ENCODE peak calls at places on chromosomes 7 and 10, in five cellular contexts. B is upper lobe of right lung, I is PC-9, H is lung, Z is heart right ventricle. F is an unnamed sample. For H3K4me1, the result is how much of the 10 kb centered on the place peaks cover.

GRCh38 chr10:16440396-16441105 is 3.7 kb downstream of the PTER start:
- DNase-seq in B (no peak), I (peak), H (peak), Z (no peak), F (no peak)

GRCh38 chr10:44960482-44961230 is 1.1 kb downstream of the RASSF4 start:
- DNase-seq in B (no peak), I (no peak), H (no peak), Z (peak), F (no peak)

GRCh38 chr10:124688889-124689670 is 55.1 kb downstream of the FAM53B start:
- DNase-seq in B (no peak), I (no peak), H (no peak), Z (no peak), F (no peak)

GRCh38 chr7:15334524-15335269 is 227.1 kb downstream of the AGMO start:
- DNase-seq in B (no peak), I (no peak), H (no peak), Z (no peak), F (no peak)

GRCh38 chr10:131141645-131142445 is 169.7 kb downstream of the TCERG1L start:
- DNase-seq in B (peak), I (no peak), H (no peak), Z (no peak), F (no peak)

GRCh38 chr7:44104880-44105771 is 981 bp downstream of the AEBP1 start:
- DNase-seq in B (no peak), I (no peak), H (no peak), Z (no peak), F (no peak)

GRCh38 chr7:66265566-66265965 is 60.4 kb downstream of the TPST1 start:
- DNase-seq in B (no peak), I (no peak), H (no peak), Z (no peak), F (no peak)

GRCh38 chr10:80684217-80684616 is 146.5 kb downstream of the SH2D4B start:
- DNase-seq in B (no peak), I (no peak), H (no peak), Z (no peak), F (no peak)

GRCh38 chr7:155216475-155217272 is 81.0 kb upstream of the INSIG1 start:
- DNase-seq in B (no peak), I (no peak), H (no peak), Z (no peak), F (no peak)

GRCh38 chr10:101047961-101048892 is 13.6 kb upstream of the KAZALD1 start:
- DNase-seq in B (no peak), I (no peak), H (no peak), Z (no peak), F (no peak)

GRCh38 chr10:102068216-102068615 is 3.1 kb downstream of the HPS6 start:
- DNase-seq in B (no peak), I (no peak), H (no peak), Z (peak), F (no peak)

GRCh38 chr10:64071218-64071617 is 550.0 kb downstream of the REEP3 start:
- DNase-seq in B (no peak), I (no peak), H (no peak), Z (no peak), F (no peak)

GRCh38 chr7:157771-158251 is 34.6 kb upstream of the FAM20C start:
- DNase-seq in B (peak), I (no peak), H (no peak), Z (no peak), F (no peak)

GRCh38 chr7:80410081-80410480 is 101.8 kb downstream of the GNAT3 start:
- DNase-seq in B (no peak), I (no peak), H (no peak), Z (no peak), F (no peak)

GRCh38 chr10:71338728-71339495 is 19.9 kb downstream of the SLC29A3 start:
- DNase-seq in B (no peak), I (peak), H (no peak), Z (no peak), F (peak)

GRCh38 chr7:20157456-20157855 is 59.7 kb downstream of the MACC1 start:
- DNase-seq in B (no peak), I (no peak), H (no peak), Z (no peak), F (no peak)

GRCh38 chr10:21888959-21889358 is 114.6 kb downstream of the DNAJC1 start:
- DNase-seq in B (no peak), I (no peak), H (no peak), Z (no peak), F (no peak)

GRCh38 chr10:1232164-1232911 is 176.2 kb downstream of the WDR37 start:
- DNase-seq in B (no peak), I (no peak), H (peak), Z (no peak), F (no peak)

GRCh38 chr10:4532976-4533375 is 293.0 kb upstream of the AKR1E2 start:
- DNase-seq in B (no peak), I (no peak), H (no peak), Z (no peak), F (no peak)

GRCh38 chr7:42736931-42737330 is 174.9 kb downstream of the C7orf25 start:
- DNase-seq in B (no peak), I (no peak), H (no peak), Z (no peak), F (peak)

GRCh38 chr7:43583424-43584199 is 704 bp downstream of the STK17A start:
- DNase-seq in B (peak), I (peak), H (peak), Z (peak), F (peak)

GRCh38 chr7:24975647-24976260 is 4.2 kb downstream of the OSBPL3 start:
- DNase-seq in B (no peak), I (no peak), H (no peak), Z (no peak), F (no peak)

GRCh38 chr7:91880016-91880412 is 488 bp downstream of the MTERF1 start:
- DNase-seq in B (no peak), I (no peak), H (no peak), Z (no peak), F (no peak)
- H3K4me3 ChIP-seq in B (peak), I (peak), H (peak), Z (peak), F (peak)

GRCh38 chr7:23469150-23469960 is 936 bp downstream of the IGF2BP3 start:
- DNase-seq in B (no peak), I (peak), H (no peak), Z (no peak), F (peak)

GRCh38 chr7:23467731-23468720 is 2.3 kb downstream of the IGF2BP3 start:
- DNase-seq in B (no peak), I (peak), H (no peak), Z (no peak), F (peak)

GRCh38 chr7:23469961-23470250 is 385 bp downstream of the IGF2BP3 start:
- DNase-seq in B (no peak), I (peak), H (no peak), Z (no peak), F (no peak)

GRCh38 chr7:23467281-23467680 is 3.0 kb downstream of the IGF2BP3 start:
- DNase-seq in B (no peak), I (no peak), H (no peak), Z (no peak), F (no peak)

GRCh38 chr7:23468721-23469149 is 1.6 kb downstream of the IGF2BP3 start:
- DNase-seq in B (no peak), I (peak), H (no peak), Z (no peak), F (no peak)
- H3K4me1 ChIP-seq in B (under half), I (under half), H (under half), Z (under half), F (under half)

DNA sequence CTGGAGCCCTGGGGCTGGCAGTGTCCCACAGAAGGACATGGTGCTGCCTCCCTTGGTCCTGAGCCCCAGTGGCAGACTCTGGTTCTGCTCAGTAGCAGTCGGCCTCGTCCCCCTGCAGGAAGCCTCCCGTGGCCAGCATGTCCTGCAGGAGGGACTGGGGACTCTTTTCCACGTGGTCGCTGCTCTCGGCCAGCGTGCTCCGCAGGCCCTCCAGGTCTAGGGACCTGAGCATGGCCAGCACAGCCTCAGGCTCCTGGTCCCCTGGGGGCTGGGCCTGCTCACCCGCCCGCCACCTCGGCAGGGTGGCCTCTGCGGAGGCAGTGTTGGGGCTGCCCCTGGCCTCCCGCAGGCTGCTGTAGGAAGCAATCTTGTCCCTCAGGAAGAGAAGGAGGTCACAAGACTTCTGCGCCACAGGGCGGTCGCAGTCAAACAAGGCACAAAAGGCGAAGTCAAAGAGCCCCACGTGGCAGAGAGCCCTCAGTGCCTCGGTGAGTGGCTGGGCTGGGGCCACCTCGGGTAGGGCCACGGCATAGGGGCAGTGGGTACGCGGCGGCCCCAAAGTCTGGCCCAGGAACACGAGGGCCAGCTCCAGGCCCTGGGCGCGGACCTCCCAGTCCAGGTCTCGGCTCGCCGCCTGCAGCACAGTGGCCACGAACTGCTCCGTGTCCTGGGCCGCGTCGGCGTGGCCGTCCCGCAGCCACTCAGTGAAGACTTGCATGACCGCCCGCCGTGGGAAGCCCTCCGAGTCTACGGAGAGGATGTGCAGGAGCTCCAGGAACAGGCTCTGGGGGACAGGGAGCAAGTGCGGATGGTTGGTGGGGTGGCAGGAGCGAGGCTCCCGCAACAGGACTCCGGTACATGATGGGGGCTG is 17.1 kb downstream of the BRAT1 start:
- DNase-seq in B (peak), I (no peak), H (no peak), Z (no peak), F (peak)
- TF ChIP-seq CTCF in B (no peak), I (no peak), H (no peak), Z (no peak), F (peak)

GRCh38 chr7:150311711-150312110 is 11.4 kb upstream of the LRRC61 start:
- DNase-seq in B (no peak), I (no peak), H (no peak), Z (no peak), F (no peak)
- H3K4me3 ChIP-seq in B (no peak), I (no peak), H (no peak), Z (no peak), F (no peak)

DNA sequence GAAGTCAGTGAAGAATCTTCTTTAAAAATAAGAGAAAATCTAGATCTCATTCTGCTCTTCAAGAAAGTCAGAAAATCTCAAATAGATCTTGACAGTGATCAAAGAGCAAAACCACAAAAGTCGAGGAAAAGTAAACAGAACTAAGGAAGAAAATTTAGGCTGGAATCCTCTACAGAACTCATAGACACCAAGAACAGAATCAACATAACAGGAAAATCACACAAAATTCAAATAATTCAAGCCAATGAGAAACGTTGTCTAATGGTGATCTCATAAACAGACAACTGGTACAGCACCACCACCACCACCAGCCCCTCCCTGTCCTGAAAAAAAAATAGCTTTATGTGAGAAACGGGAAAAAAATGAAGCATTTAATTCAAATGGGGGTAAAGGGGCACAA is 6.9 kb downstream of the ITGB1 start:
- DNase-seq in B (no peak), I (no peak), H (no peak), Z (no peak), F (no peak)
- H3K4me1 ChIP-seq in B (half or more), I (half or more), H (under half), Z (half or more), F (half or more)

GRCh38 chr7:55131421-55131929 is 112.7 kb downstream of the EGFR start:
- DNase-seq in B (no peak), I (no peak), H (peak), Z (no peak), F (no peak)

GRCh38 chr7:55128693-55129394 is 110.0 kb downstream of the EGFR start:
- DNase-seq in B (no peak), I (no peak), H (no peak), Z (peak), F (no peak)

GRCh38 chr7:55130554-55131198 is 111.9 kb downstream of the EGFR start:
- DNase-seq in B (peak), I (peak), H (no peak), Z (peak), F (no peak)

GRCh38 chr7:55129409-55130078 is 110.7 kb downstream of the EGFR start:
- DNase-seq in B (no peak), I (no peak), H (no peak), Z (no peak), F (no peak)

DNA sequence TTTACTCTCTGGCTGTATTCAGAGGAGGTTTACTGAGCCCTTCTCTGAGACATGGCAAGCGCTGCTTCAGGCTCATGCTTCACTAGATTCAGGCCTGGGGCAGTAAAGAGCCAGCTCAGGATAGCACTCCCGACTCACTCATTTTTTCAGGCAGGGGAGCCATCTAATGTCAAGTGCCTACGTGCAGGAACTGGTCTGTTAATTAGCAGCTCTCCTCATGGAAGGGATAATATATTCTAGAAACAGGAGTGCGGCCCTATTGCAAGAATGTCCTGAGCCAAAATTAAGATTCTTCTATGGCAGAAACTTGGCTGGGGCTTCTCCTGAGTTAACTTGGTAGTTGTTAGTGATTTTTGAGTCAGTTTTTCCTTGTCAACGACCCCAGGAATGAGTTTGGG is 111.3 kb downstream of the EGFR start:
- DNase-seq in B (no peak), I (no peak), H (no peak), Z (no peak), F (no peak)
- TF ChIP-seq CTCF in B (no peak), I (no peak), H (no peak), Z (no peak), F (no peak)

DNA sequence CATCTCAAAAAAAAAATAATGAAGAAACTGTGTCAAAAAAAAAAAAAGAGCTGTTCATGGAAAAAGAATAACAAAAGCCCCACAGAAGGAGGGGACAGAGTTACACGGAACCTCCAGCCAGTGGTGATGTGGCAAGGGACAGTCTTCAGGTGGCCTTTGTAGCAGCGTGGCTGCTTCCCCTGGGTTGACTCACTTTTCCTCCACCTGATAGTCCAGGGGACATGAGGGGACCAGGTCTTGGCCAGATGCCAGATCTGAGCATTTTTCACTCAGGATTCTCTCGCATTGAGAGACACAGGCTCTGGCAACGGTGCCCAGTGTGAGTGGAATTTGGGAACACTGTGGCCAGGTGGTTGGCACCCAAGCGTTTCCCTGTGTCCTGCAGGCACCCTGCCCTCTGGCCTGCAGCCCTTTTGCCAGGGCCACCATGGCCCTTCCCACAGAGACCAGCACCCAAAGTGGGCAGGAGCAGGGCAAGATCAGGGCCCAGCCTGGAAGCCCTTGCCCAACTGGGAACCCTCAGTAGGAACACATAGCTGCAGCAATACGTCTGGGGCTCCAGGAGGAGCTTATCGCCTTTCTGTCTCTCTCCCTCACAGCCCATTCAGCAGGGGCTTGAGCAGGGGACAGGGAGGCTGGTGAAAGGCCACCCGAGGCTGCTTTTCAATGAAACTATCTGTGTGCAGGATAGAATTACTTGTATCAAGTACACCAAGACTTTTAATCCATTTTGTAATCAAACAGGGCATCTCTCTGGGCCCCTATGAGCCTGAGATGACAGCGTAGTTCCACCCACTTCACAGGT is 159.1 kb downstream of the UBE2H start:
- DNase-seq in B (no peak), I (no peak), H (no peak), Z (no peak), F (no peak)
- H3K4me3 ChIP-seq in B (no peak), I (no peak), H (no peak), Z (no peak), F (no peak)